ENCODE peak calls at places on chromosomes 5 and 9, in ten cellular contexts. P is BJ, Z is lower leg skin, N is uterus, E is spleen, D is fibroblast of mammary gland, M is SK-N-SH, K is cardiac muscle cell, V is prostate gland, T is IMR-90. L is an unnamed sample.

GRCh38 chr9:72947987-72948465 is 4.8 kb downstream of the ALDH1A1 start:
- DNase-seq in K (no peak), V (no peak), N (no peak), D (no peak), E (no peak), Z (no peak), P (no peak), T (no peak), M (no peak), L (no peak)

GRCh38 chr5:171774418-171774817 is 11.2 kb upstream of the SMIM23 start:
- DNase-seq in T (no peak), E (no peak), Z (no peak), D (no peak), M (no peak), P (no peak), V (no peak), N (no peak), K (no peak), L (no peak)

GRCh38 chr5:77356740-77357139 is 135.4 kb downstream of the WDR41 start:
- DNase-seq in M (no peak), E (no peak), P (peak), D (peak), V (no peak), K (no peak), Z (no peak), N (no peak), T (peak), L (peak)

GRCh38 chr5:179336126-179336870 is 9.0 kb downstream of the ADAMTS2 start:
- DNase-seq in Z (no peak), V (no peak), M (no peak), K (no peak), P (no peak), D (no peak), T (no peak), N (no peak), E (peak), L (no peak)

GRCh38 chr5:153515269-153515668 is 24.8 kb downstream of the GRIA1 start:
- DNase-seq in E (no peak), V (no peak), D (peak), M (no peak), Z (no peak), N (no peak), P (no peak), K (no peak), T (peak), L (no peak)

GRCh38 chr5:76601470-76601869 is 21.7 kb downstream of the F2RL2 start:
- DNase-seq in T (peak), E (no peak), P (no peak), Z (peak), D (peak), K (peak), M (peak), V (peak), N (peak), L (no peak)

GRCh38 chr5:68423154-68423811 is 207.7 kb downstream of the PIK3R1 start:
- DNase-seq in T (no peak), P (no peak), N (no peak), K (no peak), Z (no peak), E (no peak), D (no peak), M (no peak), V (no peak), L (no peak)

GRCh38 chr5:163634061-163634460 is 128.6 kb downstream of the MAT2B start:
- DNase-seq in K (no peak), T (no peak), M (no peak), V (no peak), D (no peak), N (no peak), P (no peak), Z (no peak), E (no peak), L (no peak)

GRCh38 chr9:132773764-132774339 is 103.6 kb downstream of the GTF3C4 start:
- DNase-seq in M (no peak), N (no peak), D (no peak), T (no peak), P (no peak), K (no peak), V (no peak), E (no peak), Z (no peak), L (no peak)

GRCh38 chr9:13378171-13378570 is 98.7 kb upstream of the MPDZ start:
- DNase-seq in K (no peak), E (no peak), D (peak), T (peak), N (no peak), M (no peak), Z (no peak), V (no peak), P (no peak), L (no peak)

GRCh38 chr5:30401479-30402058 is 791.9 kb upstream of the CDH6 start:
- DNase-seq in N (no peak), K (peak), M (peak), Z (no peak), E (no peak), D (peak), V (peak), T (peak), P (no peak), L (no peak)

GRCh38 chr9:99782962-99783718 is 38.5 kb upstream of the NR4A3 start:
- DNase-seq in Z (no peak), N (no peak), T (no peak), P (no peak), K (no peak), M (no peak), D (no peak), E (no peak), V (no peak), L (no peak)

GRCh38 chr5:111676496-111676895 is 80.5 kb downstream of the NREP start:
- DNase-seq in P (peak), N (no peak), V (no peak), M (no peak), Z (no peak), K (no peak), D (peak), E (no peak), T (peak), L (no peak)

GRCh38 chr5:11130111-11130510 is 369.1 kb upstream of the DAP start:
- DNase-seq in D (no peak), T (no peak), K (no peak), M (no peak), Z (no peak), E (no peak), N (no peak), P (no peak), V (no peak), L (no peak)

GRCh38 chr9:12776775-12777055 is 1.9 kb downstream of the LURAP1L start:
- DNase-seq in V (no peak), E (no peak), T (peak), Z (no peak), K (no peak), N (no peak), P (no peak), M (no peak), D (peak), L (no peak)

GRCh38 chr5:72860499-72860898 is 44.0 kb downstream of the TNPO1 start:
- DNase-seq in M (no peak), Z (no peak), N (no peak), D (peak), K (no peak), P (no peak), T (peak), E (no peak), V (no peak), L (no peak)

GRCh38 chr5:65722575-65723424 is 795 bp downstream of the NLN start:
- DNase-seq in M (peak), Z (no peak), P (no peak), D (peak), K (peak), T (peak), E (no peak), N (peak), V (no peak), L (no peak)

GRCh38 chr5:174520420-174521396 is 203.7 kb upstream of the MSX2 start:
- DNase-seq in D (no peak), T (peak), V (no peak), M (peak), Z (no peak), K (peak), N (no peak), E (no peak), P (no peak), L (no peak)
- H3K4me3 ChIP-seq in D (no peak), T (no peak), V (no peak), M (no peak), Z (no peak), K (no peak), N (no peak), E (no peak), P (no peak), L (no peak)

GRCh38 chr5:89377752-89378455 is 494.9 kb upstream of the MEF2C start:
- DNase-seq in D (peak), E (no peak), K (peak), Z (no peak), P (no peak), V (no peak), T (no peak), N (no peak), M (no peak), L (no peak)
- H3K4me3 ChIP-seq in D (no peak), E (no peak), K (no peak), Z (no peak), P (no peak), V (no peak), T (no peak), N (no peak), M (no peak), L (no peak)

GRCh38 chr5:112923148-112923917 is 1.3 kb upstream of the REEP5 start:
- DNase-seq in Z (no peak), D (no peak), T (no peak), E (no peak), P (no peak), M (no peak), N (no peak), V (no peak), K (no peak), L (no peak)
- H3K4me3 ChIP-seq in Z (no peak), D (no peak), T (no peak), E (peak), P (no peak), M (no peak), N (no peak), V (no peak), K (no peak), L (no peak)

DNA sequence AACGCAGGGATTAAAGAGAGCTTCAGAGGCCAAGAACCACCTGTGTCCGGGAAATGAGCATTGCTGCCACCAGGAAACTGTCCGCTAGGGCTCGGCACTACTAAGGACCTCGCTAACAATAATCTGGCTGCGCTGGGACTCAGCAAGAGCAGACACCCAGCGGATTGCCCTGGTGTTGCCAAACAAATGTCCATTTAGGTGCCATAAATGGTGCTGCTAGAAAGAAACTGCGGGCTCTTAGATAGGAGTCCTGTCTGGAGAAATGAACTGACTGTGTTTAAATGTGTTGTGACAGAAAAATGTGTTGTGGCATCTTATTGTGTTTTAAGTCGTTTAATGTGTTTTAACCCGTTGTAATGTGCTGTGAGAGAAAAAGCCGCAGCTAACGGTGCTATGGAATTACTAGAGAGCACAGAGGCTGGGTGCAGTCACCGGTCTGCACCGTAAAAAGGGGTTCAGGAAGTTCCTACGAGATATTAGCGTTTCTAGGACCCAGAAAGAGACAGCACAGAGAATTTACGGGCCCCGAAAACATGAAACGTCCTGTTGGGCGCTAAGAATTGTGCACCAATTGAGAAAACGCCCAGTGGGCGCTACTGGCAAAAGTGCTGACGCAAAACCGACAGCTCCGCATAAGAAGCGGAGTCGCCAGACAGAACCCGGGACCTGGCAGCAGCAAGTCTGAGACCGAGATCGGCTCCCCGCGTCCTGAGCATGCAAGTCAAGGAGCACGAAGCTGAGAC is 90.6 kb downstream of the ANXA2R start:
- DNase-seq in N (peak), K (no peak), T (peak), P (no peak), V (peak), D (peak), M (peak), E (peak), Z (peak), L (no peak)
- H3K4me3 ChIP-seq in N (peak), K (no peak), T (peak), P (peak), V (no peak), D (no peak), M (peak), E (peak), Z (no peak), L (peak)

GRCh38 chr9:35909274-35909673 is at the start of gene SPAAR:
- DNase-seq in Z (no peak), K (no peak), T (no peak), P (no peak), M (no peak), V (no peak), D (no peak), E (no peak), N (no peak), L (no peak)
- H3K4me3 ChIP-seq in Z (no peak), K (no peak), T (no peak), P (no peak), M (no peak), V (no peak), D (peak), E (no peak), N (no peak), L (no peak)

GRCh38 chr5:14032944-14033343 is 88.5 kb upstream of the DNAH5 start:
- DNase-seq in P (no peak), N (no peak), E (no peak), D (peak), M (no peak), T (peak), K (no peak), V (no peak), Z (no peak), L (no peak)

GRCh38 chr5:14036947-14037346 is 92.5 kb upstream of the DNAH5 start:
- DNase-seq in T (peak), K (no peak), M (no peak), D (peak), N (no peak), V (no peak), E (no peak), Z (no peak), P (no peak), L (no peak)

GRCh38 chr5:14035859-14036440 is 91.5 kb upstream of the DNAH5 start:
- DNase-seq in V (peak), T (peak), K (peak), M (no peak), P (peak), D (peak), E (no peak), Z (peak), N (peak), L (peak)

GRCh38 chr5:14036514-14036913 is 92.0 kb upstream of the DNAH5 start:
- DNase-seq in Z (no peak), D (peak), V (no peak), T (peak), K (no peak), E (no peak), N (no peak), M (no peak), P (no peak), L (no peak)

DNA sequence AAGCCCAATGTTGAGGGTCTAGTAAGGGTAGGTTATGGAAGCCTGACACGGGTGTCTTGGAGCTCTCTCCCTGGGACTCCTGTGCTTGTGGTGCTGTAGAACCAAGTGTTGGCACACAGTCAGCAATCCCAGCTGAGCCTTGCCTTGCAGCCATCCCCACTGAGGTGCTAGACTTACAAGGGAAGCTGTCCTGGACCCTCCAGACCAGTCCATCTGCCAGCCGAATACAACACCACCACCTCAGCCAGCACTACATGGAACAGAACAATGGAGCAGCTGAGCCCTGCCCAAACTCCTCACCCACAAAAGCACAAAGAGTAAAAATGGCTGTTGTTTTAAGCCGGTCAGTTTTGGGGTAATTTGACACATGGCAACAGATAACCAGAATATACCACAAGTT is 90.5 kb upstream of the DNAH5 start:
- DNase-seq in T (peak), M (no peak), E (no peak), K (no peak), N (no peak), D (no peak), V (no peak), Z (no peak), P (no peak), L (no peak)
- H3K4me3 ChIP-seq in T (no peak), M (no peak), E (no peak), K (no peak), N (no peak), D (no peak), V (no peak), Z (no peak), P (no peak), L (no peak)

GRCh38 chr5:176723440-176723839 is 76.2 kb downstream of the TSPAN17 start:
- DNase-seq in V (no peak), K (no peak), Z (no peak), M (no peak), E (no peak), P (no peak), N (no peak), D (no peak), T (no peak), L (no peak)

GRCh38 chr5:176725521-176725920 is 78.2 kb downstream of the TSPAN17 start:
- DNase-seq in P (no peak), V (peak), Z (no peak), N (no peak), E (no peak), D (no peak), M (no peak), T (no peak), K (peak), L (no peak)

GRCh38 chr5:176721509-176721908 is 74.2 kb downstream of the TSPAN17 start:
- DNase-seq in V (no peak), Z (no peak), K (no peak), T (no peak), P (no peak), E (no peak), D (no peak), M (no peak), N (no peak), L (no peak)

GRCh38 chr5:176726746-176727527 is 79.7 kb downstream of the TSPAN17 start:
- DNase-seq in D (no peak), K (no peak), P (no peak), M (no peak), V (no peak), T (no peak), Z (no peak), N (no peak), E (no peak), L (no peak)

GRCh38 chr5:176724472-176724871 is 77.2 kb downstream of the TSPAN17 start:
- DNase-seq in Z (no peak), D (no peak), M (no peak), K (peak), E (no peak), V (no peak), T (no peak), N (no peak), P (no peak), L (no peak)
- H3K4me3 ChIP-seq in Z (no peak), D (no peak), M (no peak), K (no peak), E (no peak), V (no peak), T (no peak), N (no peak), P (no peak), L (no peak)

GRCh38 chr5:32584651-32585050 is 706 bp upstream of the SUB1 start:
- DNase-seq in M (no peak), V (no peak), P (no peak), Z (no peak), K (no peak), E (no peak), N (no peak), D (no peak), T (no peak), L (no peak)
- H3K4me3 ChIP-seq in M (no peak), V (no peak), P (no peak), Z (no peak), K (no peak), E (peak), N (no peak), D (no peak), T (no peak), L (no peak)

L was measured in AG04449.